ENCODE peak calls at places on chromosome X, in five cellular contexts. X, F, T, Z and D are unnamed samples.
A peak's percentile ranks its signal among the peaks of the same experiment; 100 is the strongest.

GRCh38 chrX:101208152-101208905 is 11.3 kb upstream of the DRP2 start:
- DNase-seq in X (no peak), F (peak; percentile 25), T (peak; percentile 11), Z (no peak), D (no peak)

GRCh38 chrX:110402091-110402854 is 43.6 kb downstream of the RTL9 start:
- DNase-seq in X (no peak), F (peak; percentile 86), T (no peak), Z (no peak), D (peak; percentile 89)

GRCh38 chrX:141176586-141177451 is at the start of gene LDOC1:
- DNase-seq in X (peak; percentile 76), F (peak; percentile 70), T (peak; percentile 68), Z (peak; percentile 87), D (peak; percentile 79)

GRCh38 chrX:48493890-48494364 is 14.9 kb upstream of the PORCN start:
- DNase-seq in X (no peak), F (peak; percentile 70), T (no peak), Z (peak; percentile 20), D (peak; percentile 55)

GRCh38 chrX:154714925-154715324 is 36.0 kb downstream of the GAB3 start:
- DNase-seq in X (no peak), F (peak; percentile 44), T (peak; percentile 51), Z (peak; percentile 50), D (peak; percentile 56)

GRCh38 chrX:12115377-12115776 is 22.9 kb upstream of the FRMPD4 start:
- DNase-seq in X (no peak), F (no peak), T (no peak), Z (no peak), D (no peak)

GRCh38 chrX:2635366-2635765 is 55.7 kb upstream of the CD99 start:
- DNase-seq in X (no peak), F (peak; percentile 70), T (no peak), Z (no peak), D (no peak)

GRCh38 chrX:154804957-154805695 is at the start of gene MPP1:
- DNase-seq in X (peak; percentile 84), F (peak; percentile 85), T (peak; percentile 62), Z (peak; percentile 74), D (peak; percentile 76)

GRCh38 chrX:68833855-68834331 is 5.1 kb downstream of the EFNB1 start:
- DNase-seq in X (no peak), F (no peak), T (no peak), Z (no peak), D (peak; percentile 75)